ENCODE peak calls at places on chromosome 3, in six cellular contexts. B is endothelial cell of umbilical vein, F is H1, Y is suprapubic skin, U is upper lobe of left lung, Q is body of pancreas. P is an unnamed sample.

GRCh38 chr3:125317761-125318496 is 57.2 kb downstream of the ZNF148 start:
- DNase-seq in B (peak), F (no peak), Y (no peak), U (no peak), Q (no peak), P (no peak)

GRCh38 chr3:31066999-31067398 is 172.5 kb upstream of the GADL1 start:
- DNase-seq in B (no peak), F (no peak), Y (peak), U (no peak), Q (peak), P (no peak)

GRCh38 chr3:152126260-152126659 is 142.5 kb upstream of the MBNL1 start:
- DNase-seq in B (no peak), F (no peak), Y (no peak), U (no peak), Q (no peak), P (no peak)

GRCh38 chr3:40714771-40715170 is 190.0 kb downstream of the ZNF621 start:
- DNase-seq in B (no peak), F (no peak), Y (no peak), U (no peak), Q (no peak), P (no peak)

GRCh38 chr3:155079795-155080546 is at the start of gene MME:
- DNase-seq in B (peak), F (peak), Y (peak), U (peak), Q (peak), P (peak)

GRCh38 chr3:55128201-55128870 is 200.5 kb upstream of the LRTM1 start:
- DNase-seq in B (no peak), F (no peak), Y (no peak), U (no peak), Q (no peak), P (no peak)

GRCh38 chr3:143236226-143236964 is 116.8 kb downstream of the CHST2 start:
- DNase-seq in B (peak), F (no peak), Y (no peak), U (no peak), Q (no peak), P (no peak)

GRCh38 chr3:174431717-174432116 is 427.4 kb upstream of the NAALADL2 start:
- DNase-seq in B (no peak), F (no peak), Y (no peak), U (no peak), Q (no peak), P (no peak)

GRCh38 chr3:61081554-61081953 is 169.7 kb downstream of the FHIT start:
- DNase-seq in B (no peak), F (no peak), Y (no peak), U (no peak), Q (no peak), P (no peak)

GRCh38 chr3:115808239-115808638 is 184.9 kb downstream of the GAP43 start:
- DNase-seq in B (no peak), F (no peak), Y (no peak), U (no peak), Q (no peak), P (no peak)

GRCh38 chr3:47868306-47868705 is 65.4 kb downstream of the DHX30 start:
- DNase-seq in B (no peak), F (no peak), Y (no peak), U (no peak), Q (no peak), P (no peak)

GRCh38 chr3:14148041-14148985 is 23.5 kb downstream of the TMEM43 start:
- DNase-seq in B (no peak), F (peak), Y (no peak), U (no peak), Q (peak), P (no peak)

GRCh38 chr3:94009612-94010011 is 18.8 kb downstream of the STX19 start:
- DNase-seq in B (no peak), F (no peak), Y (no peak), U (no peak), Q (no peak), P (no peak)

GRCh38 chr3:189806171-189806951 is 175.2 kb downstream of the TP63 start:
- DNase-seq in B (no peak), F (no peak), Y (no peak), U (no peak), Q (no peak), P (no peak)

GRCh38 chr3:8937064-8938020 is 25.9 kb downstream of the RAD18 start:
- DNase-seq in B (peak), F (no peak), Y (no peak), U (no peak), Q (no peak), P (no peak)

GRCh38 chr3:189316296-189317019 is 144.7 kb downstream of the TPRG1 start:
- DNase-seq in B (no peak), F (no peak), Y (no peak), U (no peak), Q (peak), P (no peak)

GRCh38 chr3:109772520-109772919 is 435.2 kb upstream of the DPPA4 start:
- DNase-seq in B (no peak), F (no peak), Y (no peak), U (no peak), Q (no peak), P (no peak)

GRCh38 chr3:71784914-71785593 is at the start of gene PROK2:
- DNase-seq in B (no peak), F (peak), Y (no peak), U (peak), Q (no peak), P (no peak)

GRCh38 chr3:186786810-186787375 is 3.5 kb downstream of the EIF4A2 start:
- DNase-seq in B (no peak), F (no peak), Y (no peak), U (no peak), Q (no peak), P (no peak)

GRCh38 chr3:97232635-97233034 is 418.2 kb downstream of the EPHA6 start:
- DNase-seq in B (no peak), F (no peak), Y (no peak), U (no peak), Q (peak), P (no peak)

DNA sequence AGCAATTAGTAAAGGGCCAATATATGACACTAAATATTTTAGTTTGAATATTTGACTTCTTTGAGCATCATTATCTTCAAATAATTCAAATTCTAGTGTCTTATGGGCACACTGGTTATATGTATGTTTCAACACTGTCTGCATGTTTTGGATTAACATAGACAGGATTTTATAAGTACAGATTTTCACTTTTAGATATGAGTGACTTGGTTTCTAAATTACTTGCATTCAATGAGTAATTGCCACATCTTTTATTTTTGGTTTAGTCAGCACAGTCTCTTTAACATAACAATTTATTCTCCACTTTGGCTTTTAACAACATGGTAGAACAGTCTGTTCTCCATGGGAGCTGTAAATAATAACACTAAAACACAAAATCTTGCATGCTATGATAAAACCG is 674.8 kb downstream of the TBL1XR1 start:
- DNase-seq in B (no peak), F (no peak), Y (no peak), U (no peak), Q (no peak), P (no peak)
- H3K4me3 ChIP-seq in B (no peak), F (no peak), Y (no peak), U (no peak), Q (no peak), P (no peak)

DNA sequence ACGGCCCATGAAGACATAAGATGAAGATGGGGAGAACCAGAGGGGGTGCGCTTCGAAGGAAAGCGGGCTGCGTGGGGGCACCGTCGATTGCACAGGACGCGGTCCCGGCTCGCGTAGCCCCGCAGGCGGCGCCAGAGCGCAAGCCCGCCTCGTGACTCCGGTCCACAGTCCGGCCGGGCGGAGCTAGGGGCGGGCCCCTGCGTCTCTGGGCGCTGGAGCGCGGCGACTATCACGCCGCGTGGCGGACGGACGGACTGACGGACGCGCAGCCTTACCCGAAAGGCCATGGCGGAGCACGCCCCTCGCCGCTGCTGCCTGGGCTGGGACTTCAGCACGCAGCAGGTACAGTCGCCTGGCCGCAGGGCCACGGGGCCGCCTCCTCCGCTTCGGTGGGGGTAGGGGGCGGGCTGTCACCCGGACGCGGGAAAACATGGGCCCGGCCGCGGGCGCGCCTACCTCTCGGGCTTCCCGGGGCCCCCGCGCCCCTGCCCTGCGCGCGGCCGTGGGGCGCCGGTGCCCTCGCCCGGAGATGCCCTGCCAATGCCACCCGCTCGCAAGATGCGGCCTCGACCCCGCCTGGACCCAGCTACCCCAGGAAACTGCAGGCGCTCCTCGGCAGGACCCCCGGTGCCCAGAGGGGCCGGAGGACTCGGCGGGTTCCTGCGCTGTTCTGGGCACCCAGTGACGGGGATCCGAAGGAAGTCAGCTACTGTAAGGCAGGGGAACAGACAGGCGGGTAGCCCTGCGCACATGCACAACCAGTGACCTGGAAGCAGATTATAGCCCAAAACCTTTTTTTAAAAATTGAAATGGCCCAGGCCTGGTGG is at the start of gene XYLB:
- DNase-seq in B (peak), F (peak), Y (peak), U (peak), Q (peak), P (peak)
- TF ChIP-seq POLR2A in B (peak), F (peak), Y (no peak), U (no peak), Q (peak), P (peak)

DNA sequence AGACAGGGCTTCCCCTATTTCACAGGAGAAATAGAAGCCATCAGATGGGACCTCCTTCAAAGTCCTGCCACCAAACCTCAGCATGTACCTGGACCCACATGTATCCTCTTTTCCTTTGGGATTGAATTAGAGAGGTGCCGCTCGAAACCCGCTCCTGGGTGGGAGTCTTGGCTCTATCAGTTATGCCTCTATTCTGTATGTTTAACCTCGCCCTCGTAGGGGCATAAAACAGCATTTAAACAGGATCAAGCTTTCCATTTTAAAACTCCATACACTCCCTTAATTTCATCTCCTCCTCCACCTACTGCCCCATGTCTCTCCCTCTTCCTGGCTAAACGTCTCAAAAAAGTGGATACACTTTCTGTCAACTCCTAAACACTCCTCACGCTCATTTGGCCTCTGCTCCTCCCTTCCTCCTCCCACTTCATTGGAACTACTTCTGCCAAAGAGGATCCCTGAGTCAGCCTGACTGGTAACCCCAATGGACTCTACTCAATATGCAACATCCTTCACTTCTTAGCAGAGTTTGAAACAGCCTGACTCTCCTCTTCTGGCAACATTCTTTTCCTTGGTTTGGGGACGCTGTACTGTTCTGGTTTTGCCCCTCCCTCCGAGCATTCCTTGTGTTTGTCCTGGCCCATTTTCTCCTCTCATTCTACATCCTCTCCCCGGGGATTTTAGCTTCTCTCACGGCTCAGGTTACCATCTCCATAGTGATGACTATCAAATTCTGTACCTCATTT is 23.0 kb upstream of the MUC20 start:
- DNase-seq in B (no peak), F (no peak), Y (no peak), U (no peak), Q (no peak), P (no peak)
- H3K27ac ChIP-seq in B (no peak), F (peak), Y (peak), U (no peak), Q (no peak), P (no peak)

DNA sequence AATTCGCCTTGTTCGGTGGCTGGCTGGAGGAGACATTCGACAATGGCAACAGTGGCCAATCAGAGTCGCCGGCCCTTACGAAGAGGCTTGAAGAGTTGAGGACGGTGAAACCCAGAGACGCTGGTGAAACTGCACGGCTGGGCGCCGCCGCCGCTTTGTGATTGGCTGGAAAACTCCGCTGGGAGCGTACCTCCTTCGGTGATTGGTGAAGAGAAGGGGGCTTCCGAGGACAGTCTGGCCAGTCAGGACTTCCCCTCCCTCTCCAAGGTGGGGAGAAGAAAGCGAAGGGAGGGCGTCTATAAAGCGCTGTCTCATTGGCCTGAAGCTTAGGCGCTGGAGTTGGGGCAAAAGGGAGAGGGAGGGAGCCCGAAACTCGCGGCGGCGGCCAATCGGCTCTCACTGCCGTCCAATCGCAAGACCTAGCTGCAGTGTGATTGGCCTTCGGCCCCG is 554 bp upstream of the GSK3B start:
- DNase-seq in B (peak), F (no peak), Y (peak), U (peak), Q (peak), P (peak)
- H3K4me3 ChIP-seq in B (peak), F (peak), Y (peak), U (peak), Q (peak), P (peak)

GRCh38 chr3:33439421-33440327 is 531 bp downstream of the UBP1 start:
- DNase-seq in B (peak), F (peak), Y (peak), U (no peak), Q (peak), P (peak)
- TF ChIP-seq POLR2A in B (peak), F (no peak), Y (no peak), U (no peak), Q (peak), P (peak)

DNA sequence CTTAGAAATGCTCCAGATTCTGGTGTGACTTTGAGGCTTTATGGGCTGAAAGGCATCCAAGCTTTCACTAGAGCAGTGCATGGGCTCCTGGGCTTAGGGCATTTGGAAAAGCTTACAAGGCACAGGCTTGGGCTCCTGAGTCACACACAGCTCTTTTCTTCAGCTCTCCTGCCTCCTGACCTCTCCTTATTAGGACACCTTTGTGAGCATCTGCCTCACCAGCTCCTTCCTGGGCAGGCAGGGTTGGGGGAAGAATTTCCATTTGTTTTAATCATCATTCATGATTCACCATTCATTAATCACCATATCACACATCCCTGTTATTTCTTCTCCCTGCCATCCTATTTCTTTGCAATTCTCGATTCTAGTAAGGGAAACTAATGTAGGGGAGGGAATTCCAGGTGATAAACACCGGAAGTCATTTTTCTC is 22.3 kb downstream of the CDCP1 start:
- DNase-seq in B (peak), F (no peak), Y (no peak), U (no peak), Q (no peak), P (no peak)
- H3K27ac ChIP-seq in B (peak), F (no peak), Y (peak), U (no peak), Q (no peak), P (peak)

DNA sequence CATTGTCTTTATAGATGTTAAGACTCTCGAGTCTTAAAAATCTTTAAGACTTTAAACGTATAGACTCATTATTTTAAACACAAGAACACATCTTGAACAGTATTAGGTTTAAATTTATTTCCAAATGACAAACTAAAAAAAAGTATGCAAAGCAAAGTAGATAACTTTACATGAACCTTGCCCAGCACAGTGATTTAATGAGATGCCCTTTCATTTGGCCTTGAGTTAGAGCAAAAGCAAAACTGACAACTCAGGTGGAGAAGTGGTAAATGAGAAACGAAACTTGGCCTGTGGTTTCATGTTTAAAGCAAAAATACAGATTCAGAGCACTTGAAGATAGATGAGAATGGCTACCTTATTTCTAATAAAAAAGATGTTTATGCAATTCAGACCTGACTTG is 8.6 kb downstream of the GPR15 start:
- DNase-seq in B (no peak), F (no peak), Y (no peak), U (no peak), Q (no peak), P (no peak)
- H3K4me3 ChIP-seq in B (no peak), F (no peak), Y (no peak), U (no peak), Q (no peak), P (no peak)

DNA sequence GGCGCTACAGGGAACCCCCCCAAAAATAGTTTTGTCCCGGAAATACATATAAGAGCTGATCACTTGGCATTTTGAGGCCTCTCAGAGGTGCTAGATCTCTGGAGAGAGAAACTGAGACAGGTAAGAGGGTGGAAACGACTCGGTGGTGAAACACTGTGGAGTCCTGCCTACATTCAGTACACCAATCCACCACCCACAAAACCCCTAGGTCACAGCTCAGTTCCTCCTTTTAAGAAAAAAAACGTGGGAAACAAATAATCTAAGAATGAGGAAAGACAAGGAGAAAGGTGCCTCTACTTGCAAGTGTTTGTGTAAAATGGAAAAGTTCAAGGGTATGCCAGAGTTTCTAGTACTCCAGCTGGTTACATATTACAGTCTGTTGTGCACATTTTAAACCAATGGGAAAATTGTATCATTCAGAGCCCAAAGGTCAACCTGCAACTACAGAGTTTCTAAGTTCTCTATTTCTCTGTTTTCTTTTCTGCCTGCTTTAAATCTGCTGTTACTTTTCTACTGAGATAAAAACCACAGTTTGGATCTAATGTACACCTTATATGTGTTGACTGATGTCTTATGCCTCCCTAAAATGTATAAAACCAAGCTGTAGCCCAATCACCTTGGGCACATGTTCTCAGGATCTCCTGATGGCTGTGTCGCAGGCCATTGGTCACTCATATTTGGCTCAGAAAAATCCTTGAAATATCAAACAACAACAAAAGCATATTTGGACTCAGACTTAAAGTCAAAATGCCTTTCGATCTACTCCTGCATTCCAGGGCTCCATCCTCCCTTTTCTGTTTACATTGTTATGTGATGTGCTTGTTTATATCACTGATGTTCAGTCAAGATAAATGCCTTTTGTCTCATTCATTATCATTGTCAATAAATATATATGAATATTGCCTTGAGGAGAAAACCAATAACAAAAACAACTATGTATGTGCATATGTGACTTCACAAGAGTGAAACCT is 32.0 kb downstream of the HGD start:
- DNase-seq in B (no peak), F (no peak), Y (no peak), U (no peak), Q (no peak), P (no peak)
- TF ChIP-seq POLR2A in B (no peak), F (no peak), Y (no peak), U (no peak), Q (no peak), P (no peak)

DNA sequence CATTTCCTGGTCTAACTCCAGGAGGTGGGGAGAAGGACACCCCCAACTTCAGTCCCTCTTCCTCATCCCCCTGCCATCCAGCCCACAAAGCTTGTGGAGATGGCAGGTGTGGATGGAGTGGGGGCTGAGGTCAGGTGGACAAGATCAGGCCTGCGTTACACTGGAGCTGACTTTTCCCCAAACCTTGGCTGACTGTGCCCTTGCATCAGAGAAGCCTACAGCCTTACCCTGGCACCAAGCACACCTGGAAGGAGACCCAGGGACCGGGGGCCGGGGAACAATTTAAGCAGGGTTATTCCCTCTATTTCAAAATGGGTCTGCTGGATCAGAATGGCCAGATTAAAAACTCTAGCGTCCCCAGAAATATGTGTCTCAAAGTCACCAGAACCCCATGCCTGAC is 14.4 kb downstream of the TNK2 start:
- DNase-seq in B (no peak), F (no peak), Y (no peak), U (no peak), Q (no peak), P (no peak)
- H3K27ac ChIP-seq in B (no peak), F (no peak), Y (no peak), U (no peak), Q (peak), P (no peak)

P was measured in Peyer's patch.